ENCODE peak calls at places on chromosomes 1 and 21, in four cellular contexts. H is transverse colon; N is stimulated activated CD4-positive, alpha-beta T cell treated with anti-CD3 and anti-CD28 coated beads, Interleukin-1b, Interleukin-23, amount 100 ng/mL, for 24 hours; B is iPS-NIHi11. J is an unnamed sample.

GRCh38 chr1:2405588-2406295 is 6.6 kb downstream of the PEX10 start:
- DNase-seq in H (no peak), N (no peak), B (no peak), J (no peak)

GRCh38 chr21:41164052-41164451 is 3.9 kb upstream of the BACE2 start:
- DNase-seq in H (no peak), N (no peak), B (no peak), J (no peak)

GRCh38 chr1:154427173-154428139 is 22.3 kb downstream of the IL6R start:
- DNase-seq in H (peak; percentile 84), N (no peak), B (no peak), J (no peak)

GRCh38 chr1:221837886-221838285 is 96.0 kb upstream of the DUSP10 start:
- DNase-seq in H (no peak), N (peak; percentile 13), B (no peak), J (no peak)

GRCh38 chr1:60911980-60912692 is 170.2 kb upstream of the NFIA start:
- DNase-seq in H (no peak), N (no peak), B (peak; percentile 41), J (peak; percentile 68)

GRCh38 chr1:207032528-207033017 is at the start of gene C1orf116:
- DNase-seq in H (peak; percentile 88), N (no peak), B (peak; percentile 95), J (peak; percentile 61)

GRCh38 chr1:24984800-24985552 is 54.9 kb upstream of the RUNX3 start:
- DNase-seq in H (no peak), N (no peak), B (no peak), J (no peak)

GRCh38 chr21:31195334-31196015 is 148.6 kb downstream of the TIAM1 start:
- DNase-seq in H (no peak), N (no peak), B (no peak), J (no peak)

GRCh38 chr1:16075337-16076002 is 2.0 kb upstream of the FAM131C start:
- DNase-seq in H (no peak), N (no peak), B (no peak), J (no peak)

GRCh38 chr1:5985250-5985649 is 7.0 kb downstream of the NPHP4 start:
- DNase-seq in H (no peak), N (no peak), B (no peak), J (no peak)

GRCh38 chr21:28397040-28397439 is 595.6 kb downstream of the LTN1 start:
- DNase-seq in H (no peak), N (no peak), B (no peak), J (no peak)

GRCh38 chr1:47669081-47669585 is 231.3 kb downstream of the FOXD2 start:
- DNase-seq in H (no peak), N (no peak), B (no peak), J (no peak)

GRCh38 chr1:44261963-44262362 is 48.7 kb downstream of the DMAP1 start:
- DNase-seq in H (no peak), N (no peak), B (no peak), J (no peak)

GRCh38 chr1:235101558-235102258 is 26.9 kb downstream of the TOMM20 start:
- DNase-seq in H (no peak), N (no peak), B (no peak), J (no peak)

GRCh38 chr1:2587071-2587859 is 688 bp downstream of the PRXL2B start:
- DNase-seq in H (peak; percentile 58), N (no peak), B (no peak), J (peak; percentile 70)

GRCh38 chr1:110485725-110486124 is 33.2 kb downstream of the KCNA10 start:
- DNase-seq in H (no peak), N (no peak), B (no peak), J (no peak)

GRCh38 chr1:164611754-164612642 is 53.0 kb downstream of the PBX1 start:
- DNase-seq in H (peak; percentile 75), N (no peak), B (peak; percentile 61), J (peak; percentile 69)

GRCh38 chr1:189752461-189752860 is 725.2 kb downstream of the BRINP3 start:
- DNase-seq in H (no peak), N (no peak), B (no peak), J (no peak)

GRCh38 chr1:12547586-12548225 is 70.3 kb downstream of the DHRS3 start:
- DNase-seq in H (peak; percentile 4), N (no peak), B (no peak), J (no peak)

GRCh38 chr1:100736766-100737165 is 17.2 kb downstream of the VCAM1 start:
- DNase-seq in H (no peak), N (no peak), B (no peak), J (no peak)

GRCh38 chr1:206709772-206710456 is 25.2 kb downstream of the MAPKAPK2 start:
- DNase-seq in H (no peak), N (no peak), B (no peak), J (no peak)

GRCh38 chr1:107443860-107444259 is 303.0 kb downstream of the NTNG1 start:
- DNase-seq in H (no peak), N (no peak), B (no peak), J (no peak)

GRCh38 chr1:31072304-31072746 is 6.8 kb upstream of the PUM1 start:
- DNase-seq in H (no peak), N (no peak), B (no peak), J (peak; percentile 16)

GRCh38 chr1:71232166-71232763 is 151.4 kb upstream of the ZRANB2 start:
- DNase-seq in H (no peak), N (no peak), B (no peak), J (no peak)

GRCh38 chr1:227952374-227953021 is 4.8 kb upstream of the WNT9A start:
- DNase-seq in H (no peak), N (no peak), B (no peak), J (no peak)

GRCh38 chr1:155219592-155220031 is 11.1 kb downstream of the MTX1 start:
- DNase-seq in H (peak; percentile 41), N (no peak), B (peak; percentile 51), J (peak; percentile 50)

GRCh38 chr1:8015036-8015808 is 10.9 kb downstream of the ERRFI1 start:
- DNase-seq in H (peak; percentile 41), N (no peak), B (peak; percentile 44), J (peak; percentile 78)

GRCh38 chr1:200043330-200043668 is 15.8 kb downstream of the NR5A2 start:
- DNase-seq in H (no peak), N (no peak), B (no peak), J (no peak)

GRCh38 chr1:54118704-54119103 is 34.1 kb downstream of the CDCP2 start:
- DNase-seq in H (no peak), N (no peak), B (no peak), J (no peak)